ENCODE peak calls at places on chromosome 19, in seven cellular contexts. F is tibial nerve; H is GM23338; Q is uterus; E is HFF-Myc; D is fibroblast of lung; O is CD8-positive, alpha-beta memory T cell. W is an unnamed sample.

GRCh38 chr19:14479985-14480694 is 5.0 kb upstream of the PTGER1 start:
- DNase-seq in F (no peak), H (peak; percentile 89), Q (no peak), E (no peak), D (peak; percentile 32), O (peak; percentile 78), W (no peak)

GRCh38 chr19:45079063-45079910 is at the start of gene GEMIN7:
- DNase-seq in F (peak; percentile 53), H (peak; percentile 93), Q (peak; percentile 59), E (no peak), D (peak; percentile 71), O (peak; percentile 81), W (peak; percentile 72)

GRCh38 chr19:52600639-52601024 is 30.5 kb downstream of the ZNF701 start:
- DNase-seq in F (no peak), H (peak; percentile 60), Q (no peak), E (no peak), D (no peak), O (peak; percentile 51), W (no peak)

GRCh38 chr19:30365121-30365800 is 6.9 kb upstream of the ZNF536 start:
- DNase-seq in F (no peak), H (no peak), Q (no peak), E (no peak), D (no peak), O (no peak), W (no peak)

GRCh38 chr19:46639356-46640061 is 3.5 kb upstream of the GNG8 start:
- DNase-seq in F (no peak), H (peak; percentile 74), Q (peak; percentile 84), E (peak; percentile 71), D (peak; percentile 65), O (no peak), W (peak; percentile 88)

GRCh38 chr19:53659292-53659691 is 27.5 kb downstream of the DPRX start:
- DNase-seq in F (no peak), H (peak; percentile 94), Q (no peak), E (no peak), D (no peak), O (no peak), W (peak; percentile 3)

GRCh38 chr19:41409288-41409687 is 11.7 kb downstream of the BCKDHA start:
- DNase-seq in F (no peak), H (no peak), Q (no peak), E (peak; percentile 12), D (peak; percentile 12), O (no peak), W (peak; percentile 51)

GRCh38 chr19:45884682-45885555 is 1.0 kb downstream of the IRF2BP1 start:
- DNase-seq in F (no peak), H (peak; percentile 56), Q (no peak), E (no peak), D (no peak), O (peak; percentile 55), W (no peak)

GRCh38 chr19:35609881-35610353 is 2.6 kb upstream of the HAUS5 start:
- DNase-seq in F (no peak), H (no peak), Q (no peak), E (no peak), D (no peak), O (no peak), W (no peak)

GRCh38 chr19:39825093-39825463 is 8.9 kb downstream of the DYRK1B start:
- DNase-seq in F (no peak), H (no peak), Q (no peak), E (no peak), D (no peak), O (no peak), W (no peak)

GRCh38 chr19:39825531-39826076 is 8.4 kb downstream of the DYRK1B start:
- DNase-seq in F (no peak), H (no peak), Q (no peak), E (no peak), D (no peak), O (no peak), W (no peak)

GRCh38 chr19:39823693-39824092 is 10.3 kb downstream of the DYRK1B start:
- DNase-seq in F (no peak), H (peak; percentile 28), Q (no peak), E (no peak), D (peak; percentile 4), O (no peak), W (no peak)

GRCh38 chr19:39826311-39826945 is 7.5 kb downstream of the DYRK1B start:
- DNase-seq in F (no peak), H (no peak), Q (no peak), E (no peak), D (no peak), O (no peak), W (no peak)

DNA sequence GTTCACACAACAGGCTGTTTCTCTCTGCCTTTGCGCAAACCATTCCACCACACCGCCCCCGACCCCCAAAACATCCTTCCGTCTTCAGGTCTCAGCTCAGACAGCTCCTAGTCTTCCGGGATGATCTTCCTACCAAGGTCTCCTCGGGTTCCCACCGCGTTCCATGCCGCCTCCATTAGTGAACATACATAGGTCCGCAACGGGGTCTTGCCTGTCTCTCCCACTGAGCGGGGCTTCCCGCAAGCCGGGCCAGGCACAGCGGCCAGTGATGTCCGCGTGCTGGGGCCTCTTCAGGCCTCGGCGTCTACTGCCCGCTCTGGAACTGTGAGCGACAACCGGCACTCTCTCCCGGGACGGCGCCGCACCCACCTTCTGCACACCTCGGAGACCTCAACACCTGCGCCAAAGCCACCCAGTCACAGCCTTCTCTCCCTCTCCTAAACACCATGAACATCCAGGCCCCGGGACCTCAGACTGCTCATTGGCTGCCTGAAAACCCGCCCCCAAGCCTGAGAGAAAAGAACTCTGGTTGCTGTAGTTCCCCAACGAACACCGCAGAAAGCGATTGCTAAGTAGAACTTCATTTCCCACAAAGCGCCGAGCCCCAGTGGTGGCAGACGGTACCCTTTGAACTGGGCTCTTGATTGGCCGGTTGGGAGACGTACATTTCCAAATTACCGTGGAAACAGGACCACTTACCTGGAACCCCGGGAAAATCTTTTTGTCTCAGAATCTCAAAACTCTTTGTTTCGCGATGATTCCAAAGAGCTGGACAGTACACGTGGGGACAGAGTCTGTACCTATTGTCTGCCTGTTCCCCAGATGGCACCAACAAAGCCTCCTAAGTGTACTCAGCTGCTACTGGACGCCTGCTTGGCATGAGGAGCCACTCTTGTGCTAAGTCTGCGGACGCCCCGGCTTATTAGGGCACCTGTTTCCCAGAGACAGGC is 9.5 kb downstream of the DYRK1B start:
- DNase-seq in F (peak; percentile 83), H (peak; percentile 99), Q (peak; percentile 89), E (no peak), D (peak; percentile 93), O (peak; percentile 90), W (peak; percentile 94)
- H3K4me3 ChIP-seq in F (peak overlapping the region; percentile 61), H (peak overlapping the region; percentile 80), Q (peak overlapping the region; percentile 62), E (peak overlapping the region; percentile 37), D (peak overlapping the region; percentile 75), O (peak overlapping the region; percentile 82), W (peak overlapping the region; percentile 89)

GRCh38 chr19:50607388-50607787 is 32.3 kb downstream of the SYT3 start:
- DNase-seq in F (no peak), H (no peak), Q (no peak), E (no peak), D (no peak), O (no peak), W (no peak)
- H3K4me3 ChIP-seq in F (no peak overlapping the region), H (peak overlapping the region; percentile 46), Q (no peak overlapping the region), E (no peak overlapping the region), D (no peak overlapping the region), O (no peak overlapping the region), W (no peak overlapping the region)

GRCh38 chr19:7888145-7888825 is at the start of gene LRRC8E:
- DNase-seq in F (no peak), H (peak; percentile 92), Q (no peak), E (no peak), D (peak; percentile 44), O (no peak), W (peak; percentile 53)

GRCh38 chr19:7888826-7889217 is 512 bp downstream of the LRRC8E start:
- DNase-seq in F (no peak), H (no peak), Q (no peak), E (no peak), D (no peak), O (no peak), W (no peak)

GRCh38 chr19:7883796-7884570 is 4.3 kb upstream of the LRRC8E start:
- DNase-seq in F (no peak), H (no peak), Q (no peak), E (no peak), D (peak; percentile 23), O (no peak), W (no peak)

GRCh38 chr19:7885818-7886217 is 2.5 kb upstream of the LRRC8E start:
- DNase-seq in F (no peak), H (no peak), Q (no peak), E (no peak), D (no peak), O (no peak), W (no peak)

DNA sequence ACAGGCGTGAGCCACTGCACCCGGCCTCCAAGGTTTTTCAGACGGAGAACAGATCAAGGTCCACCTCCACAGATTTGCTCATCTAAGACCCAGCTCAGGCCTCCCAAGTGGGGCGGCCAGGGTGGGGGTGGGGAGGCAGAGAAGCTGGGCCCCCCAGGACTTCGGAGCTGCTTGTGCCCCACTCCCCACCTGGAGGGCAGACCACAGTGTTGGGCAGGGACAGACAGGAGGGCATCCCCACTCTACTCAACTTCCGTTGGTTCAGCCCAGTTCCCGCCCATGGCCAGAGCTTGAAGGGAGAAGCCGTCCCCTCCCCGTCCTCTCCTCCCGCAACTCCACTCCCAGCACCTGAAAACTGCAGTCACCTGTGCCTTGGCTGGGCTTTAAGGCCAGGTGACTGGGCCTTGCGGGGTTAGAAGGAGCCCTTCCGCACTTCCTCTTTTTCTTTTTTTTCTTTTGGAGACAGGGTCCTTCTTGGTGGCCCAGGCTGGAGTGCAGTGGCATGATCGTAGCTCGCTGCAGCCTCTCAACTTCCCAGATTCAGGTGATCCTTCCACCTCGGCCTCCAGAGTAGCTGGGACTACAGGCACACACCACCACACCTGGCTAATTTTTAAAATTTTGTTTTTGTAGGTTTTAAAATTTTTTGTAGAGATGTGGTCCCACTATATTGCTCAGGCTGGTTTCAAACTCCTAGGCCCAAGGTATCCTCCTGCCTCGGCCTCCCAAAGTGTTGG is 734 bp upstream of the LRRC8E start:
- DNase-seq in F (no peak), H (peak; percentile 48), Q (no peak), E (no peak), D (no peak), O (no peak), W (no peak)
- H3K4me3 ChIP-seq in F (no peak overlapping the region), H (peak overlapping the region; percentile 78), Q (no peak overlapping the region), E (peak overlapping the region; percentile 61), D (no peak overlapping the region), O (no peak overlapping the region), W (no peak overlapping the region)

DNA sequence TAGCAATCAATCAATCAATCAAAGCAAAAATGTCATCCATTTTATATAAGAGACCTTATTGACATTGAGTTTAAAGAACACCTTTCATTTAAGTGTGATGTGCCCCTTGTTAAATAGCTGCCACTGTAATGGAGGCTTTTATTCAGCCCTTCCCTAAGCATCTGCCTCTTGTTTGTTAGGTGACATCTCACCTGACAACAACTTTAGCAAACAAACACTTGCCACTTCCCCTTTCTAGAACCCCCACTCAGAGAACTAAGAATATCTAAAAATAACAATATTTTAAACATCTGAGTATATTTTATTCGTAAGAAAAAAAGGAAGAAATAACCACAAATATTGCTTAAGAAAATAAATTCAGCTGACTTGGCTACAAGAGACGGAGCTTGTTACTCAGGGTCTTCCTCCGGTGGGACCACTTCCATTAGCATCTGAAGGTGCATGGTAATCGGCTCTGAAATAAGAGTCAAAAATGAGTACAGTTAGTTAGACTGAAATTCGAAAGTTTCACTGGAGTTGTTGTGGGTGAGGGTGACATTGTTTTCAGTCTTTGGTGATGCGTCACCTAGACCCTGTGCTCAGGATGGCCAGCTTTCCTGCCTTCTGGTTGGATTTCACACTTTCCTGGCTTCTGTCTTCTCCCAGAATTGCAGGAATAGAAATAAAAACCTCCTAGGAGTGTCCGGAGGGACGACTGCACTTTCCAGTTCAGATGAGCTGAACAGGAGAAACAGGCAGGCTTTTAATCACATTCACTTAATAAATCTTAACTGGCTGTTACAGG is 39.1 kb downstream of the SLC7A9 start:
- DNase-seq in F (no peak), H (no peak), Q (no peak), E (no peak), D (peak; percentile 39), O (no peak), W (peak; percentile 10)
- H3K4me3 ChIP-seq in F (no peak overlapping the region), H (no peak overlapping the region), Q (no peak overlapping the region), E (no peak overlapping the region), D (no peak overlapping the region), O (no peak overlapping the region), W (no peak overlapping the region)

GRCh38 chr19:10625003-10625761 is at the start of gene SLC44A2:
- DNase-seq in F (peak; percentile 75), H (peak; percentile 94), Q (peak; percentile 60), E (no peak), D (peak; percentile 62), O (no peak), W (peak; percentile 55)
- H3K4me3 ChIP-seq in F (peak within 1 kb of the TSS; percentile 53), H (peak within 1 kb of the TSS; percentile 87), Q (peak within 1 kb of the TSS; percentile 62), E (peak within 1 kb of the TSS; percentile 37), D (peak within 1 kb of the TSS; percentile 44), O (no peak within 1 kb of the TSS), W (peak within 1 kb of the TSS; percentile 55)